ENCODE peak calls at places on chromosomes 3 and 15, in four cellular contexts. One of them, this sample, is unnamed.
A peak's percentile ranks its signal among the peaks of the same experiment; 100 is the strongest.

GRCh38 chr3:45127130-45127822 is 18.9 kb downstream of the CDCP1 start:
- DNase-seq in stomach: no peak
- DNase-seq in heart left ventricle: no peak
- DNase-seq in naive thymus-derived CD4-positive, alpha-beta T cell: no peak
- DNase-seq in this sample: no peak

GRCh38 chr15:74130089-74130848 is at the start of gene ISLR2:
- DNase-seq in heart left ventricle: no peak
- DNase-seq in naive thymus-derived CD4-positive, alpha-beta T cell: no peak
- DNase-seq in stomach: no peak
- DNase-seq in this sample: no peak

GRCh38 chr3:16467368-16467767 is 46.1 kb downstream of the RFTN1 start:
- DNase-seq in naive thymus-derived CD4-positive, alpha-beta T cell: peak; percentile 36
- DNase-seq in stomach: no peak
- DNase-seq in heart left ventricle: no peak
- DNase-seq in this sample: no peak

GRCh38 chr3:12195231-12195630 is 36.5 kb upstream of the TIMP4 start:
- DNase-seq in naive thymus-derived CD4-positive, alpha-beta T cell: no peak
- DNase-seq in stomach: no peak
- DNase-seq in heart left ventricle: no peak
- DNase-seq in this sample: no peak

GRCh38 chr3:43893721-43894120 is 203.0 kb downstream of the ABHD5 start:
- DNase-seq in naive thymus-derived CD4-positive, alpha-beta T cell: no peak
- DNase-seq in heart left ventricle: no peak
- DNase-seq in stomach: no peak
- DNase-seq in this sample: no peak

GRCh38 chr3:72309626-72310025 is 524.7 kb upstream of the PROK2 start:
- DNase-seq in stomach: no peak
- DNase-seq in heart left ventricle: no peak
- DNase-seq in naive thymus-derived CD4-positive, alpha-beta T cell: no peak
- DNase-seq in this sample: no peak

GRCh38 chr15:97904196-97904572 is 56.3 kb upstream of the ARRDC4 start:
- DNase-seq in heart left ventricle: peak; percentile 79
- DNase-seq in naive thymus-derived CD4-positive, alpha-beta T cell: peak; percentile 2
- DNase-seq in stomach: peak; percentile 73
- DNase-seq in this sample: peak; percentile 49

GRCh38 chr3:67610458-67610857 is 44.0 kb downstream of the SUCLG2 start:
- DNase-seq in stomach: no peak
- DNase-seq in heart left ventricle: no peak
- DNase-seq in naive thymus-derived CD4-positive, alpha-beta T cell: no peak
- DNase-seq in this sample: no peak

GRCh38 chr3:128133273-128133883 is 9.8 kb upstream of the RUVBL1 start:
- DNase-seq in naive thymus-derived CD4-positive, alpha-beta T cell: peak; percentile 23
- DNase-seq in stomach: no peak
- DNase-seq in heart left ventricle: no peak
- DNase-seq in this sample: peak; percentile 55

GRCh38 chr3:16286672-16287604 is 21.9 kb downstream of the OXNAD1 start:
- DNase-seq in heart left ventricle: no peak
- DNase-seq in naive thymus-derived CD4-positive, alpha-beta T cell: no peak
- DNase-seq in stomach: no peak
- DNase-seq in this sample: no peak

GRCh38 chr3:4808637-4809036 is 170.6 kb upstream of the BHLHE40 start:
- DNase-seq in naive thymus-derived CD4-positive, alpha-beta T cell: no peak
- DNase-seq in heart left ventricle: no peak
- DNase-seq in stomach: no peak
- DNase-seq in this sample: no peak

GRCh38 chr3:196942915-196943277 is 568 bp upstream of the NCBP2 start:
- DNase-seq in naive thymus-derived CD4-positive, alpha-beta T cell: no peak
- DNase-seq in stomach: no peak
- DNase-seq in heart left ventricle: no peak
- DNase-seq in this sample: no peak

GRCh38 chr3:24508423-24508839 is 13.8 kb upstream of the THRB start:
- DNase-seq in heart left ventricle: no peak
- DNase-seq in stomach: no peak
- DNase-seq in naive thymus-derived CD4-positive, alpha-beta T cell: no peak
- DNase-seq in this sample: no peak

GRCh38 chr3:118144919-118145318 is 889.7 kb downstream of the IGSF11 start:
- DNase-seq in stomach: no peak
- DNase-seq in heart left ventricle: peak; percentile 32
- DNase-seq in naive thymus-derived CD4-positive, alpha-beta T cell: no peak
- DNase-seq in this sample: no peak

GRCh38 chr15:43100971-43101370 is 4.9 kb downstream of the UBR1 start:
- DNase-seq in heart left ventricle: no peak
- DNase-seq in naive thymus-derived CD4-positive, alpha-beta T cell: no peak
- DNase-seq in stomach: no peak
- DNase-seq in this sample: no peak

GRCh38 chr3:21216598-21216997 is 534.4 kb downstream of the ZNF385D start:
- DNase-seq in heart left ventricle: no peak
- DNase-seq in stomach: no peak
- DNase-seq in naive thymus-derived CD4-positive, alpha-beta T cell: no peak
- DNase-seq in this sample: peak; percentile 32

GRCh38 chr15:33044598-33044997 is 149.9 kb downstream of the FMN1 start:
- DNase-seq in heart left ventricle: no peak
- DNase-seq in stomach: no peak
- DNase-seq in naive thymus-derived CD4-positive, alpha-beta T cell: no peak
- DNase-seq in this sample: no peak

GRCh38 chr15:74036271-74037170 is 42.0 kb downstream of the PML start:
- DNase-seq in heart left ventricle: no peak
- DNase-seq in stomach: peak; percentile 49
- DNase-seq in naive thymus-derived CD4-positive, alpha-beta T cell: no peak
- DNase-seq in this sample: peak; percentile 54

GRCh38 chr15:96331141-96331941 is 841 bp downstream of the NR2F2 start:
- DNase-seq in stomach: no peak
- DNase-seq in heart left ventricle: peak; percentile 65
- DNase-seq in naive thymus-derived CD4-positive, alpha-beta T cell: no peak
- DNase-seq in this sample: peak; percentile 34

GRCh38 chr15:95765161-95765560 is 565.3 kb upstream of the NR2F2 start:
- DNase-seq in naive thymus-derived CD4-positive, alpha-beta T cell: no peak
- DNase-seq in stomach: no peak
- DNase-seq in heart left ventricle: no peak
- DNase-seq in this sample: no peak

GRCh38 chr15:91380114-91380513 is 280.1 kb downstream of the SV2B start:
- DNase-seq in stomach: no peak
- DNase-seq in heart left ventricle: no peak
- DNase-seq in naive thymus-derived CD4-positive, alpha-beta T cell: no peak
- DNase-seq in this sample: no peak

GRCh38 chr3:153051427-153052095 is 110.5 kb upstream of the RAP2B start:
- DNase-seq in heart left ventricle: no peak
- DNase-seq in naive thymus-derived CD4-positive, alpha-beta T cell: no peak
- DNase-seq in stomach: no peak
- DNase-seq in this sample: peak; percentile 81

GRCh38 chr15:51649659-51650521 is 27.3 kb upstream of the DMXL2 start:
- DNase-seq in stomach: no peak
- DNase-seq in heart left ventricle: no peak
- DNase-seq in naive thymus-derived CD4-positive, alpha-beta T cell: peak; percentile 71
- DNase-seq in this sample: peak; percentile 74

GRCh38 chr3:133674290-133674912 is 12.7 kb upstream of the TOPBP1 start:
- DNase-seq in heart left ventricle: no peak
- DNase-seq in stomach: no peak
- DNase-seq in naive thymus-derived CD4-positive, alpha-beta T cell: no peak
- DNase-seq in this sample: no peak

GRCh38 chr3:126837773-126838172 is 133.7 kb downstream of the CHCHD6 start:
- DNase-seq in heart left ventricle: no peak
- DNase-seq in stomach: no peak
- DNase-seq in naive thymus-derived CD4-positive, alpha-beta T cell: no peak
- DNase-seq in this sample: no peak

GRCh38 chr3:132284756-132285619 is 32.2 kb upstream of the ACP3 start:
- DNase-seq in stomach: peak; percentile 69
- DNase-seq in heart left ventricle: no peak
- DNase-seq in naive thymus-derived CD4-positive, alpha-beta T cell: no peak
- DNase-seq in this sample: no peak

GRCh38 chr3:133188996-133189395 is 150.8 kb downstream of the TMEM108 start:
- DNase-seq in naive thymus-derived CD4-positive, alpha-beta T cell: no peak
- DNase-seq in stomach: no peak
- DNase-seq in heart left ventricle: no peak
- DNase-seq in this sample: no peak

GRCh38 chr3:78496458-78496857 is 1271.3 kb downstream of the ROBO1 start:
- DNase-seq in heart left ventricle: no peak
- DNase-seq in stomach: no peak
- DNase-seq in naive thymus-derived CD4-positive, alpha-beta T cell: no peak
- DNase-seq in this sample: no peak

GRCh38 chr3:4061201-4061600 is 242.0 kb upstream of the SETMAR start:
- DNase-seq in stomach: no peak
- DNase-seq in heart left ventricle: no peak
- DNase-seq in naive thymus-derived CD4-positive, alpha-beta T cell: no peak
- DNase-seq in this sample: no peak

GRCh38 chr3:54573922-54574321 is 353.9 kb downstream of the LRTM1 start:
- DNase-seq in naive thymus-derived CD4-positive, alpha-beta T cell: no peak
- DNase-seq in heart left ventricle: no peak
- DNase-seq in stomach: no peak
- DNase-seq in this sample: no peak

GRCh38 chr3:144142151-144142855 is 170.7 kb downstream of the DIPK2A start:
- DNase-seq in stomach: no peak
- DNase-seq in heart left ventricle: no peak
- DNase-seq in naive thymus-derived CD4-positive, alpha-beta T cell: no peak
- DNase-seq in this sample: peak; percentile 76

GRCh38 chr15:60652245-60652644 is 173.3 kb upstream of the ICE2 start:
- DNase-seq in stomach: no peak
- DNase-seq in naive thymus-derived CD4-positive, alpha-beta T cell: no peak
- DNase-seq in heart left ventricle: no peak
- DNase-seq in this sample: no peak
- H3K4me3 ChIP-seq in stomach: no peak overlapping the region
- H3K4me3 ChIP-seq in naive thymus-derived CD4-positive, alpha-beta T cell: no peak overlapping the region
- H3K4me3 ChIP-seq in heart left ventricle: no peak overlapping the region
- H3K4me3 ChIP-seq in this sample: no peak overlapping the region

GRCh38 chr3:33438871-33439270 is 1.3 kb downstream of the UBP1 start:
- DNase-seq in stomach: no peak
- DNase-seq in heart left ventricle: no peak
- DNase-seq in naive thymus-derived CD4-positive, alpha-beta T cell: peak; percentile 24
- DNase-seq in this sample: no peak
- H3K4me3 ChIP-seq in stomach: peak overlapping the region; percentile 93
- H3K4me3 ChIP-seq in heart left ventricle: peak overlapping the region; percentile 85
- H3K4me3 ChIP-seq in naive thymus-derived CD4-positive, alpha-beta T cell: peak overlapping the region; percentile 63
- H3K4me3 ChIP-seq in this sample: peak overlapping the region; percentile 94

GRCh38 chr15:89367485-89368451 is 33.1 kb upstream of the POLG start:
- DNase-seq in heart left ventricle: no peak
- DNase-seq in stomach: no peak
- DNase-seq in naive thymus-derived CD4-positive, alpha-beta T cell: no peak
- DNase-seq in this sample: no peak
- H3K4me3 ChIP-seq in heart left ventricle: peak overlapping the region; percentile 39
- H3K4me3 ChIP-seq in stomach: no peak overlapping the region
- H3K4me3 ChIP-seq in naive thymus-derived CD4-positive, alpha-beta T cell: no peak overlapping the region
- H3K4me3 ChIP-seq in this sample: no peak overlapping the region

GRCh38 chr15:58587481-58587880 is 155.7 kb downstream of the LIPC start:
- DNase-seq in heart left ventricle: no peak
- DNase-seq in stomach: no peak
- DNase-seq in naive thymus-derived CD4-positive, alpha-beta T cell: no peak
- DNase-seq in this sample: no peak

GRCh38 chr15:58588096-58588495 is 156.3 kb downstream of the LIPC start:
- DNase-seq in stomach: no peak
- DNase-seq in heart left ventricle: no peak
- DNase-seq in naive thymus-derived CD4-positive, alpha-beta T cell: no peak
- DNase-seq in this sample: no peak

GRCh38 chr15:58584789-58585461 is 153.1 kb downstream of the LIPC start:
- DNase-seq in stomach: no peak
- DNase-seq in naive thymus-derived CD4-positive, alpha-beta T cell: no peak
- DNase-seq in heart left ventricle: no peak
- DNase-seq in this sample: no peak

GRCh38 chr15:58583171-58583908 is 151.5 kb downstream of the LIPC start:
- DNase-seq in stomach: no peak
- DNase-seq in naive thymus-derived CD4-positive, alpha-beta T cell: no peak
- DNase-seq in heart left ventricle: no peak
- DNase-seq in this sample: no peak

DNA sequence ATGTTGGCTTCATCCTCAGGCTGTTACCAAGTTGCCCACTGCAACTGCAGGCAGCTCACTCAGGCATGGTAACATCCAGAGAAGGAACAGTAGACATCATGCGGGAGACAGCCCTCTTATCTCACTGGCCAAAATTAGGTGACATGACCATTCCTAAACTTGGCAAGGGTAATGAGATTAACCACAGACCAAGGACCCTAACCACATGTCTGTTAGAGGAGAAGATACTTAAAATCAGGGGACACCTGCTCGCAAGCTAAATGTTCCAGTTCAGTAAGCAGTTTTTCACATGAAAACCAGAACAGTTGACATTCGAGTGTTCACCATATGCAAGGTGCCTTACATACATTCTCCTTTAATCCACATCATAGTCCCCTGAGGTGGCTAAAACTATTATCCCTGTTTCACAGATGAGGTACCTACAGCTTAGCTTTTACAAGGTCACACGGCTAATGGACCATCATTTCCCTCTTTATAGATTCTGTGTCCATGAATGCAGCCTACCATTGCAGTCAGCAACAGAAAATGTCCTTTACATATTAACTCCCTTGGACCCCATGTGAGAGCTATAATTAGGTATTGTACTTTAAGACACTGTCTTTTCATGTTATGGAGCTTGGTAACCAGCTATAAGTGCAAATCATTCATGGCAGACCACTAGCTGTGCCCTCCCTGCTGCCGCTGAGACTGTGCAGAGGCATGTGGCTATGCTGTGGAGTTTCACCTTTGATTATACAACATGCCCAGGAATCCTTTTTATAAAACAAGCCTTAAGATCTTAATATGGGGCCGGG is 154.1 kb downstream of the LIPC start:
- DNase-seq in naive thymus-derived CD4-positive, alpha-beta T cell: no peak
- DNase-seq in heart left ventricle: no peak
- DNase-seq in stomach: no peak
- DNase-seq in this sample: no peak
- H3K4me3 ChIP-seq in naive thymus-derived CD4-positive, alpha-beta T cell: no peak overlapping the region
- H3K4me3 ChIP-seq in heart left ventricle: no peak overlapping the region
- H3K4me3 ChIP-seq in stomach: no peak overlapping the region
- H3K4me3 ChIP-seq in this sample: no peak overlapping the region

GRCh38 chr15:57502116-57502515 is 89.6 kb upstream of the MYZAP start:
- DNase-seq in stomach: no peak
- DNase-seq in heart left ventricle: no peak
- DNase-seq in naive thymus-derived CD4-positive, alpha-beta T cell: no peak
- DNase-seq in this sample: peak; percentile 43
- H3K4me3 ChIP-seq in stomach: no peak overlapping the region
- H3K4me3 ChIP-seq in heart left ventricle: no peak overlapping the region
- H3K4me3 ChIP-seq in naive thymus-derived CD4-positive, alpha-beta T cell: no peak overlapping the region
- H3K4me3 ChIP-seq in this sample: no peak overlapping the region

GRCh38 chr3:147410518-147411234 is 1.5 kb downstream of the ZIC1 start:
- DNase-seq in naive thymus-derived CD4-positive, alpha-beta T cell: peak; percentile 17
- DNase-seq in stomach: no peak
- DNase-seq in heart left ventricle: no peak
- DNase-seq in this sample: peak; percentile 86
- H3K4me3 ChIP-seq in naive thymus-derived CD4-positive, alpha-beta T cell: no peak overlapping the region
- H3K4me3 ChIP-seq in stomach: peak overlapping the region; percentile 18
- H3K4me3 ChIP-seq in heart left ventricle: peak overlapping the region; percentile 38
- H3K4me3 ChIP-seq in this sample: peak overlapping the region; percentile 72

This sample was measured in brain microvascular endothelial cell.